ENCODE peak calls at places on chromosome 20, in eight cellular contexts. One of them, this sample, is unnamed.

GRCh38 chr20:25626779-25627178 is 3.0 kb upstream of the NANP start:
- DNase-seq in stimulated activated CD4-positive, alpha-beta T cell treated with anti-CD3 and anti-CD28 coated beads, Interleukin-15, amount 100 ng/mL, for 24 hours: no peak
- DNase-seq in NCI-H774: no peak
- DNase-seq in C1 segment of cervical spinal cord: no peak
- DNase-seq in GM06990: no peak
- DNase-seq in A172: no peak
- DNase-seq in AG08396: no peak
- DNase-seq in activated CD4-positive, alpha-beta T cell treated with anti-CD3 and anti-CD28 coated beads for 4 hours: no peak
- DNase-seq in this sample: no peak

GRCh38 chr20:60057866-60058807 is 99.9 kb downstream of the CDH26 start:
- DNase-seq in A172: no peak
- DNase-seq in AG08396: no peak
- DNase-seq in C1 segment of cervical spinal cord: peak; percentile 31
- DNase-seq in activated CD4-positive, alpha-beta T cell treated with anti-CD3 and anti-CD28 coated beads for 4 hours: no peak
- DNase-seq in NCI-H774: no peak
- DNase-seq in stimulated activated CD4-positive, alpha-beta T cell treated with anti-CD3 and anti-CD28 coated beads, Interleukin-15, amount 100 ng/mL, for 24 hours: peak; percentile 25
- DNase-seq in GM06990: peak; percentile 58
- DNase-seq in this sample: no peak

GRCh38 chr20:31716818-31717477 is 5.7 kb downstream of the BCL2L1 start:
- DNase-seq in C1 segment of cervical spinal cord: no peak
- DNase-seq in A172: no peak
- DNase-seq in GM06990: no peak
- DNase-seq in stimulated activated CD4-positive, alpha-beta T cell treated with anti-CD3 and anti-CD28 coated beads, Interleukin-15, amount 100 ng/mL, for 24 hours: peak; percentile 44
- DNase-seq in NCI-H774: no peak
- DNase-seq in AG08396: no peak
- DNase-seq in activated CD4-positive, alpha-beta T cell treated with anti-CD3 and anti-CD28 coated beads for 4 hours: no peak
- DNase-seq in this sample: no peak

GRCh38 chr20:57564180-57564802 is 3.4 kb downstream of the PCK1 start:
- DNase-seq in GM06990: no peak
- DNase-seq in AG08396: no peak
- DNase-seq in activated CD4-positive, alpha-beta T cell treated with anti-CD3 and anti-CD28 coated beads for 4 hours: no peak
- DNase-seq in A172: no peak
- DNase-seq in C1 segment of cervical spinal cord: no peak
- DNase-seq in NCI-H774: no peak
- DNase-seq in stimulated activated CD4-positive, alpha-beta T cell treated with anti-CD3 and anti-CD28 coated beads, Interleukin-15, amount 100 ng/mL, for 24 hours: no peak
- DNase-seq in this sample: no peak

GRCh38 chr20:17626217-17627007 is 55.6 kb downstream of the RRBP1 start:
- DNase-seq in stimulated activated CD4-positive, alpha-beta T cell treated with anti-CD3 and anti-CD28 coated beads, Interleukin-15, amount 100 ng/mL, for 24 hours: no peak
- DNase-seq in C1 segment of cervical spinal cord: no peak
- DNase-seq in NCI-H774: no peak
- DNase-seq in activated CD4-positive, alpha-beta T cell treated with anti-CD3 and anti-CD28 coated beads for 4 hours: no peak
- DNase-seq in AG08396: no peak
- DNase-seq in A172: no peak
- DNase-seq in GM06990: no peak
- DNase-seq in this sample: no peak

GRCh38 chr20:41524980-41525613 is 93.1 kb downstream of the CHD6 start:
- DNase-seq in AG08396: peak; percentile 30
- DNase-seq in A172: peak; percentile 56
- DNase-seq in GM06990: no peak
- DNase-seq in NCI-H774: no peak
- DNase-seq in activated CD4-positive, alpha-beta T cell treated with anti-CD3 and anti-CD28 coated beads for 4 hours: no peak
- DNase-seq in stimulated activated CD4-positive, alpha-beta T cell treated with anti-CD3 and anti-CD28 coated beads, Interleukin-15, amount 100 ng/mL, for 24 hours: no peak
- DNase-seq in C1 segment of cervical spinal cord: peak; percentile 9
- DNase-seq in this sample: no peak

GRCh38 chr20:53364617-53365016 is 229.0 kb downstream of the ZNF217 start:
- DNase-seq in NCI-H774: no peak
- DNase-seq in GM06990: no peak
- DNase-seq in A172: no peak
- DNase-seq in stimulated activated CD4-positive, alpha-beta T cell treated with anti-CD3 and anti-CD28 coated beads, Interleukin-15, amount 100 ng/mL, for 24 hours: no peak
- DNase-seq in C1 segment of cervical spinal cord: no peak
- DNase-seq in activated CD4-positive, alpha-beta T cell treated with anti-CD3 and anti-CD28 coated beads for 4 hours: no peak
- DNase-seq in AG08396: no peak
- DNase-seq in this sample: no peak

GRCh38 chr20:59784365-59785117 is 148.9 kb downstream of the SYCP2 start:
- DNase-seq in activated CD4-positive, alpha-beta T cell treated with anti-CD3 and anti-CD28 coated beads for 4 hours: no peak
- DNase-seq in stimulated activated CD4-positive, alpha-beta T cell treated with anti-CD3 and anti-CD28 coated beads, Interleukin-15, amount 100 ng/mL, for 24 hours: no peak
- DNase-seq in A172: no peak
- DNase-seq in C1 segment of cervical spinal cord: no peak
- DNase-seq in GM06990: no peak
- DNase-seq in NCI-H774: no peak
- DNase-seq in AG08396: no peak
- DNase-seq in this sample: no peak

GRCh38 chr20:33653900-33654596 is 8.1 kb upstream of the C20orf144 start:
- DNase-seq in A172: no peak
- DNase-seq in AG08396: no peak
- DNase-seq in GM06990: no peak
- DNase-seq in activated CD4-positive, alpha-beta T cell treated with anti-CD3 and anti-CD28 coated beads for 4 hours: no peak
- DNase-seq in NCI-H774: peak; percentile 95
- DNase-seq in stimulated activated CD4-positive, alpha-beta T cell treated with anti-CD3 and anti-CD28 coated beads, Interleukin-15, amount 100 ng/mL, for 24 hours: peak; percentile 5
- DNase-seq in C1 segment of cervical spinal cord: no peak
- DNase-seq in this sample: no peak

GRCh38 chr20:37879003-37879599 is 23.8 kb upstream of the VSTM2L start:
- DNase-seq in AG08396: no peak
- DNase-seq in NCI-H774: no peak
- DNase-seq in stimulated activated CD4-positive, alpha-beta T cell treated with anti-CD3 and anti-CD28 coated beads, Interleukin-15, amount 100 ng/mL, for 24 hours: no peak
- DNase-seq in A172: no peak
- DNase-seq in GM06990: no peak
- DNase-seq in activated CD4-positive, alpha-beta T cell treated with anti-CD3 and anti-CD28 coated beads for 4 hours: no peak
- DNase-seq in C1 segment of cervical spinal cord: no peak
- DNase-seq in this sample: no peak

GRCh38 chr20:17281478-17281877 is 54.6 kb downstream of the PCSK2 start:
- DNase-seq in C1 segment of cervical spinal cord: no peak
- DNase-seq in stimulated activated CD4-positive, alpha-beta T cell treated with anti-CD3 and anti-CD28 coated beads, Interleukin-15, amount 100 ng/mL, for 24 hours: peak; percentile 36
- DNase-seq in AG08396: no peak
- DNase-seq in GM06990: no peak
- DNase-seq in A172: peak; percentile 8
- DNase-seq in NCI-H774: peak; percentile 37
- DNase-seq in activated CD4-positive, alpha-beta T cell treated with anti-CD3 and anti-CD28 coated beads for 4 hours: no peak
- DNase-seq in this sample: no peak

GRCh38 chr20:53949319-53949839 is 121.0 kb downstream of the BCAS1 start:
- DNase-seq in A172: peak; percentile 96
- DNase-seq in C1 segment of cervical spinal cord: no peak
- DNase-seq in NCI-H774: no peak
- DNase-seq in AG08396: peak; percentile 79
- DNase-seq in stimulated activated CD4-positive, alpha-beta T cell treated with anti-CD3 and anti-CD28 coated beads, Interleukin-15, amount 100 ng/mL, for 24 hours: peak; percentile 80
- DNase-seq in GM06990: peak; percentile 58
- DNase-seq in activated CD4-positive, alpha-beta T cell treated with anti-CD3 and anti-CD28 coated beads for 4 hours: peak; percentile 75
- DNase-seq in this sample: no peak

GRCh38 chr20:13638162-13638495 is 603 bp downstream of the TASP1 start:
- DNase-seq in AG08396: peak; percentile 12
- DNase-seq in NCI-H774: no peak
- DNase-seq in activated CD4-positive, alpha-beta T cell treated with anti-CD3 and anti-CD28 coated beads for 4 hours: no peak
- DNase-seq in GM06990: no peak
- DNase-seq in stimulated activated CD4-positive, alpha-beta T cell treated with anti-CD3 and anti-CD28 coated beads, Interleukin-15, amount 100 ng/mL, for 24 hours: no peak
- DNase-seq in A172: peak; percentile 38
- DNase-seq in C1 segment of cervical spinal cord: no peak
- DNase-seq in this sample: no peak

GRCh38 chr20:37538003-37538402 is 10.3 kb upstream of the BLCAP start:
- DNase-seq in AG08396: no peak
- DNase-seq in NCI-H774: no peak
- DNase-seq in activated CD4-positive, alpha-beta T cell treated with anti-CD3 and anti-CD28 coated beads for 4 hours: no peak
- DNase-seq in A172: peak; percentile 48
- DNase-seq in stimulated activated CD4-positive, alpha-beta T cell treated with anti-CD3 and anti-CD28 coated beads, Interleukin-15, amount 100 ng/mL, for 24 hours: no peak
- DNase-seq in C1 segment of cervical spinal cord: no peak
- DNase-seq in GM06990: no peak
- DNase-seq in this sample: peak; percentile 83

GRCh38 chr20:57263767-57264150 is 2.7 kb downstream of the BMP7 start:
- DNase-seq in C1 segment of cervical spinal cord: no peak
- DNase-seq in stimulated activated CD4-positive, alpha-beta T cell treated with anti-CD3 and anti-CD28 coated beads, Interleukin-15, amount 100 ng/mL, for 24 hours: no peak
- DNase-seq in activated CD4-positive, alpha-beta T cell treated with anti-CD3 and anti-CD28 coated beads for 4 hours: no peak
- DNase-seq in A172: no peak
- DNase-seq in GM06990: no peak
- DNase-seq in NCI-H774: no peak
- DNase-seq in AG08396: no peak
- DNase-seq in this sample: no peak

GRCh38 chr20:18380908-18381529 is 85.8 kb downstream of the DZANK1 start:
- DNase-seq in NCI-H774: no peak
- DNase-seq in activated CD4-positive, alpha-beta T cell treated with anti-CD3 and anti-CD28 coated beads for 4 hours: no peak
- DNase-seq in GM06990: no peak
- DNase-seq in A172: no peak
- DNase-seq in AG08396: no peak
- DNase-seq in stimulated activated CD4-positive, alpha-beta T cell treated with anti-CD3 and anti-CD28 coated beads, Interleukin-15, amount 100 ng/mL, for 24 hours: no peak
- DNase-seq in C1 segment of cervical spinal cord: no peak
- DNase-seq in this sample: no peak

GRCh38 chr20:41163821-41164220 is 26.5 kb downstream of the PLCG1 start:
- DNase-seq in AG08396: no peak
- DNase-seq in GM06990: no peak
- DNase-seq in NCI-H774: no peak
- DNase-seq in A172: no peak
- DNase-seq in C1 segment of cervical spinal cord: no peak
- DNase-seq in activated CD4-positive, alpha-beta T cell treated with anti-CD3 and anti-CD28 coated beads for 4 hours: no peak
- DNase-seq in stimulated activated CD4-positive, alpha-beta T cell treated with anti-CD3 and anti-CD28 coated beads, Interleukin-15, amount 100 ng/mL, for 24 hours: no peak
- DNase-seq in this sample: no peak

GRCh38 chr20:20465259-20465658 is 97.4 kb downstream of the INSM1 start:
- DNase-seq in stimulated activated CD4-positive, alpha-beta T cell treated with anti-CD3 and anti-CD28 coated beads, Interleukin-15, amount 100 ng/mL, for 24 hours: no peak
- DNase-seq in AG08396: no peak
- DNase-seq in C1 segment of cervical spinal cord: no peak
- DNase-seq in A172: no peak
- DNase-seq in activated CD4-positive, alpha-beta T cell treated with anti-CD3 and anti-CD28 coated beads for 4 hours: no peak
- DNase-seq in NCI-H774: peak; percentile 14
- DNase-seq in GM06990: no peak
- DNase-seq in this sample: no peak

GRCh38 chr20:61803903-61804804 is 261.5 kb downstream of the TAF4 start:
- DNase-seq in activated CD4-positive, alpha-beta T cell treated with anti-CD3 and anti-CD28 coated beads for 4 hours: no peak
- DNase-seq in C1 segment of cervical spinal cord: no peak
- DNase-seq in GM06990: no peak
- DNase-seq in A172: peak; percentile 18
- DNase-seq in NCI-H774: no peak
- DNase-seq in AG08396: peak; percentile 64
- DNase-seq in stimulated activated CD4-positive, alpha-beta T cell treated with anti-CD3 and anti-CD28 coated beads, Interleukin-15, amount 100 ng/mL, for 24 hours: peak; percentile 7
- DNase-seq in this sample: no peak

GRCh38 chr20:46206025-46206424 is 87.9 kb downstream of the CD40 start:
- DNase-seq in NCI-H774: no peak
- DNase-seq in activated CD4-positive, alpha-beta T cell treated with anti-CD3 and anti-CD28 coated beads for 4 hours: no peak
- DNase-seq in A172: peak; percentile 96
- DNase-seq in AG08396: peak; percentile 65
- DNase-seq in stimulated activated CD4-positive, alpha-beta T cell treated with anti-CD3 and anti-CD28 coated beads, Interleukin-15, amount 100 ng/mL, for 24 hours: peak; percentile 18
- DNase-seq in C1 segment of cervical spinal cord: peak; percentile 11
- DNase-seq in GM06990: no peak
- DNase-seq in this sample: peak; percentile 67

GRCh38 chr20:51767867-51768758 is at the start of gene ATP9A:
- DNase-seq in GM06990: no peak
- DNase-seq in A172: no peak
- DNase-seq in stimulated activated CD4-positive, alpha-beta T cell treated with anti-CD3 and anti-CD28 coated beads, Interleukin-15, amount 100 ng/mL, for 24 hours: peak; percentile 7
- DNase-seq in NCI-H774: no peak
- DNase-seq in C1 segment of cervical spinal cord: peak; percentile 57
- DNase-seq in AG08396: peak; percentile 70
- DNase-seq in activated CD4-positive, alpha-beta T cell treated with anti-CD3 and anti-CD28 coated beads for 4 hours: no peak
- DNase-seq in this sample: no peak

GRCh38 chr20:34736106-34736505 is 32.0 kb downstream of the TP53INP2 start:
- DNase-seq in stimulated activated CD4-positive, alpha-beta T cell treated with anti-CD3 and anti-CD28 coated beads, Interleukin-15, amount 100 ng/mL, for 24 hours: no peak
- DNase-seq in NCI-H774: no peak
- DNase-seq in activated CD4-positive, alpha-beta T cell treated with anti-CD3 and anti-CD28 coated beads for 4 hours: no peak
- DNase-seq in A172: no peak
- DNase-seq in AG08396: no peak
- DNase-seq in GM06990: no peak
- DNase-seq in C1 segment of cervical spinal cord: no peak
- DNase-seq in this sample: no peak

GRCh38 chr20:45910670-45911485 is 1.1 kb downstream of the PLTP start:
- DNase-seq in AG08396: peak; percentile 97
- DNase-seq in NCI-H774: peak; percentile 54
- DNase-seq in activated CD4-positive, alpha-beta T cell treated with anti-CD3 and anti-CD28 coated beads for 4 hours: peak; percentile 84
- DNase-seq in GM06990: peak; percentile 96
- DNase-seq in stimulated activated CD4-positive, alpha-beta T cell treated with anti-CD3 and anti-CD28 coated beads, Interleukin-15, amount 100 ng/mL, for 24 hours: peak; percentile 97
- DNase-seq in C1 segment of cervical spinal cord: peak; percentile 91
- DNase-seq in A172: peak; percentile 98
- DNase-seq in this sample: peak; percentile 97

GRCh38 chr20:4064118-4064962 is 49.0 kb upstream of the RNF24 start:
- DNase-seq in GM06990: no peak
- DNase-seq in A172: peak; percentile 88
- DNase-seq in activated CD4-positive, alpha-beta T cell treated with anti-CD3 and anti-CD28 coated beads for 4 hours: no peak
- DNase-seq in C1 segment of cervical spinal cord: peak; percentile 57
- DNase-seq in NCI-H774: no peak
- DNase-seq in stimulated activated CD4-positive, alpha-beta T cell treated with anti-CD3 and anti-CD28 coated beads, Interleukin-15, amount 100 ng/mL, for 24 hours: no peak
- DNase-seq in AG08396: peak; percentile 88
- DNase-seq in this sample: peak; percentile 82

GRCh38 chr20:50574586-50574985 is 64.4 kb downstream of the PTPN1 start:
- DNase-seq in activated CD4-positive, alpha-beta T cell treated with anti-CD3 and anti-CD28 coated beads for 4 hours: no peak
- DNase-seq in AG08396: no peak
- DNase-seq in A172: no peak
- DNase-seq in NCI-H774: no peak
- DNase-seq in C1 segment of cervical spinal cord: no peak
- DNase-seq in stimulated activated CD4-positive, alpha-beta T cell treated with anti-CD3 and anti-CD28 coated beads, Interleukin-15, amount 100 ng/mL, for 24 hours: no peak
- DNase-seq in GM06990: no peak
- DNase-seq in this sample: no peak

GRCh38 chr20:17795449-17796095 is 95.8 kb downstream of the BANF2 start:
- DNase-seq in activated CD4-positive, alpha-beta T cell treated with anti-CD3 and anti-CD28 coated beads for 4 hours: no peak
- DNase-seq in AG08396: no peak
- DNase-seq in stimulated activated CD4-positive, alpha-beta T cell treated with anti-CD3 and anti-CD28 coated beads, Interleukin-15, amount 100 ng/mL, for 24 hours: no peak
- DNase-seq in C1 segment of cervical spinal cord: no peak
- DNase-seq in NCI-H774: no peak
- DNase-seq in GM06990: no peak
- DNase-seq in A172: no peak
- DNase-seq in this sample: no peak

This sample was measured in NCI-H226.